ENCODE peak calls at places on chromosomes 12 and 14, in nine cellular contexts. C is activated CD8-positive, alpha-beta T cell treated with anti-CD3 and anti-CD28 coated beads for 36 hours; R is AG10803; A is EH; P is activated CD4-positive, alpha-beta T cell treated with anti-CD3 and anti-CD28 coated beads, Interleukin-2, amount 50 U/mL, for 1 hour; E is Right ventricle myocardium superior; W is NCI-H1105; D is mucosa of descending colon; H is uterus. J is an unnamed sample.

GRCh38 chr14:104291123-104292000 is 153.0 kb downstream of the KIF26A start:
- DNase-seq in D (peak; percentile 34), P (no peak), A (no peak), E (peak; percentile 17), H (no peak), R (no peak), W (no peak), C (no peak), J (no peak)

GRCh38 chr14:99003646-99004045 is 268.4 kb downstream of the BCL11B start:
- DNase-seq in R (no peak), P (no peak), W (no peak), D (no peak), H (no peak), C (no peak), A (no peak), E (no peak), J (no peak)

GRCh38 chr14:72887514-72887913 is 6.4 kb downstream of the DPF3 start:
- DNase-seq in R (no peak), A (no peak), H (no peak), D (no peak), W (no peak), C (no peak), E (no peak), P (no peak), J (no peak)

GRCh38 chr12:47770086-47770726 is 2.8 kb upstream of the SLC48A1 start:
- DNase-seq in A (peak; percentile 55), D (no peak), C (no peak), H (no peak), P (no peak), W (no peak), R (peak; percentile 68), E (no peak), J (no peak)

GRCh38 chr14:23569443-23570151 is 2.0 kb upstream of the AP1G2 start:
- DNase-seq in A (peak; percentile 43), E (no peak), D (no peak), C (peak; percentile 20), W (no peak), P (no peak), H (no peak), R (no peak), J (no peak)

GRCh38 chr12:32049956-32050355 is 56.7 kb upstream of the BICD1 start:
- DNase-seq in E (no peak), H (no peak), C (no peak), D (no peak), R (no peak), A (peak; percentile 19), P (no peak), W (no peak), J (no peak)

GRCh38 chr12:104942075-104942474 is 16.0 kb downstream of the SLC41A2 start:
- DNase-seq in A (no peak), W (no peak), E (no peak), H (no peak), D (no peak), R (no peak), P (no peak), C (no peak), J (no peak)

GRCh38 chr14:67137744-67138371 is 51.4 kb upstream of the GARIN2 start:
- DNase-seq in W (no peak), A (peak; percentile 20), R (peak; percentile 15), D (no peak), E (no peak), H (no peak), P (no peak), C (no peak), J (no peak)

GRCh38 chr12:32471601-32472001 is 72.2 kb downstream of the FGD4 start:
- DNase-seq in R (no peak), D (no peak), H (no peak), A (no peak), P (no peak), W (no peak), C (no peak), E (no peak), J (no peak)

GRCh38 chr14:61438036-61438435 is 116.7 kb downstream of the PRKCH start:
- DNase-seq in E (no peak), A (no peak), D (no peak), C (peak; percentile 54), H (no peak), P (no peak), R (no peak), W (no peak), J (no peak)

GRCh38 chr14:57464013-57464730 is 29.5 kb downstream of the CCDC198 start:
- DNase-seq in A (no peak), W (no peak), D (no peak), R (no peak), E (no peak), C (no peak), H (no peak), P (no peak), J (no peak)

GRCh38 chr12:108735855-108736254 is 4.5 kb upstream of the CORO1C start:
- DNase-seq in P (no peak), H (no peak), R (no peak), C (no peak), E (no peak), D (no peak), A (no peak), W (no peak), J (no peak)

GRCh38 chr14:31745741-31746140 is 184.5 kb downstream of the NUBPL start:
- DNase-seq in P (no peak), W (no peak), H (no peak), C (no peak), A (no peak), E (no peak), R (no peak), D (no peak), J (no peak)

GRCh38 chr14:106227793-106228192 is 701.4 kb downstream of the TMEM121 start:
- DNase-seq in R (no peak), E (no peak), W (no peak), D (no peak), A (no peak), H (no peak), P (no peak), C (no peak), J (no peak)

GRCh38 chr12:41795066-41795465 is 349.6 kb downstream of the GXYLT1 start:
- DNase-seq in E (no peak), W (no peak), H (no peak), D (no peak), C (no peak), P (no peak), A (peak; percentile 3), R (peak; percentile 1), J (no peak)

GRCh38 chr14:100445436-100446088 is 122.4 kb downstream of the SLC25A47 start:
- DNase-seq in C (no peak), R (no peak), W (no peak), A (no peak), P (no peak), D (no peak), H (no peak), E (no peak), J (no peak)

GRCh38 chr14:103136388-103137271 is 13.4 kb downstream of the TNFAIP2 start:
- DNase-seq in H (peak; percentile 69), E (no peak), W (no peak), R (peak; percentile 57), P (no peak), D (no peak), C (no peak), A (peak; percentile 73), J (peak; percentile 41)

GRCh38 chr12:118017926-118018325 is 1.4 kb downstream of the RFC5 start:
- DNase-seq in W (no peak), A (no peak), D (no peak), H (no peak), R (no peak), E (no peak), P (no peak), C (no peak), J (no peak)

GRCh38 chr12:29043069-29043468 is 106.0 kb upstream of the FAR2 start:
- DNase-seq in R (peak; percentile 71), E (no peak), H (no peak), W (no peak), P (no peak), C (no peak), D (no peak), A (peak; percentile 82), J (peak; percentile 30)

GRCh38 chr12:112381421-112381897 is 772 bp downstream of the HECTD4 start:
- DNase-seq in D (peak; percentile 66), A (peak; percentile 33), P (peak; percentile 7), R (no peak), H (peak; percentile 23), C (peak; percentile 59), W (peak; percentile 31), E (peak; percentile 41), J (no peak)

GRCh38 chr14:77208266-77208978 is 26.8 kb downstream of the TMEM63C start:
- DNase-seq in P (peak; percentile 56), D (peak; percentile 82), E (peak; percentile 76), W (peak; percentile 48), H (peak; percentile 42), A (peak; percentile 73), C (peak; percentile 66), R (peak; percentile 56), J (no peak)

GRCh38 chr14:97832734-97833133 is 1035.6 kb downstream of the VRK1 start:
- DNase-seq in A (no peak), H (no peak), R (no peak), C (no peak), P (no peak), W (no peak), E (no peak), D (no peak), J (no peak)

GRCh38 chr12:126027816-126028215 is 962.6 kb downstream of the AACS start:
- DNase-seq in P (no peak), C (no peak), W (no peak), E (no peak), H (no peak), R (no peak), D (no peak), A (no peak), J (no peak)

GRCh38 chr12:27143676-27144075 is 61.3 kb upstream of the C12orf71 start:
- DNase-seq in E (no peak), R (no peak), P (no peak), D (no peak), W (no peak), H (no peak), A (peak; percentile 2), C (no peak), J (no peak)